ENCODE peak calls at places on chromosome 18, in ten cellular contexts. One of them, this sample, is unnamed.

GRCh38 chr18:25038261-25038660 is 313.7 kb downstream of the ZNF521 start:
- DNase-seq in gastrocnemius medialis: no peak
- DNase-seq in neural progenitor cell: peak; percentile 72
- DNase-seq in CD4-positive, alpha-beta T cell: no peak
- DNase-seq in glutamatergic neuron: peak; percentile 67
- DNase-seq in stomach: no peak
- DNase-seq in activated naive CD4-positive, alpha-beta T cell: no peak
- DNase-seq in T-cell: no peak
- DNase-seq in AG09309: no peak
- DNase-seq in hepatic stellate cell: no peak
- DNase-seq in this sample: no peak

GRCh38 chr18:26765498-26765897 is 100.0 kb downstream of the AQP4 start:
- DNase-seq in T-cell: no peak
- DNase-seq in neural progenitor cell: no peak
- DNase-seq in hepatic stellate cell: no peak
- DNase-seq in CD4-positive, alpha-beta T cell: no peak
- DNase-seq in glutamatergic neuron: no peak
- DNase-seq in AG09309: no peak
- DNase-seq in gastrocnemius medialis: no peak
- DNase-seq in stomach: no peak
- DNase-seq in activated naive CD4-positive, alpha-beta T cell: no peak
- DNase-seq in this sample: no peak

GRCh38 chr18:23053756-23054457 is 81.4 kb upstream of the CABLES1 start:
- DNase-seq in activated naive CD4-positive, alpha-beta T cell: no peak
- DNase-seq in T-cell: no peak
- DNase-seq in gastrocnemius medialis: no peak
- DNase-seq in hepatic stellate cell: peak; percentile 50
- DNase-seq in stomach: peak; percentile 27
- DNase-seq in AG09309: peak; percentile 62
- DNase-seq in neural progenitor cell: peak; percentile 78
- DNase-seq in CD4-positive, alpha-beta T cell: no peak
- DNase-seq in glutamatergic neuron: peak; percentile 31
- DNase-seq in this sample: peak; percentile 87

GRCh38 chr18:54150226-54150625 is 74.2 kb downstream of the MBD2 start:
- DNase-seq in activated naive CD4-positive, alpha-beta T cell: no peak
- DNase-seq in neural progenitor cell: no peak
- DNase-seq in glutamatergic neuron: no peak
- DNase-seq in gastrocnemius medialis: no peak
- DNase-seq in hepatic stellate cell: no peak
- DNase-seq in CD4-positive, alpha-beta T cell: no peak
- DNase-seq in stomach: no peak
- DNase-seq in T-cell: no peak
- DNase-seq in AG09309: no peak
- DNase-seq in this sample: peak; percentile 57

GRCh38 chr18:31492671-31493070 is 5.3 kb upstream of the DSG2 start:
- DNase-seq in T-cell: no peak
- DNase-seq in AG09309: no peak
- DNase-seq in neural progenitor cell: no peak
- DNase-seq in activated naive CD4-positive, alpha-beta T cell: no peak
- DNase-seq in stomach: no peak
- DNase-seq in glutamatergic neuron: no peak
- DNase-seq in hepatic stellate cell: no peak
- DNase-seq in CD4-positive, alpha-beta T cell: no peak
- DNase-seq in gastrocnemius medialis: no peak
- DNase-seq in this sample: no peak

GRCh38 chr18:12597775-12598174 is 60.1 kb downstream of the SPIRE1 start:
- DNase-seq in stomach: no peak
- DNase-seq in hepatic stellate cell: peak; percentile 67
- DNase-seq in activated naive CD4-positive, alpha-beta T cell: no peak
- DNase-seq in CD4-positive, alpha-beta T cell: no peak
- DNase-seq in glutamatergic neuron: no peak
- DNase-seq in gastrocnemius medialis: peak; percentile 24
- DNase-seq in neural progenitor cell: no peak
- DNase-seq in T-cell: no peak
- DNase-seq in AG09309: peak; percentile 71
- DNase-seq in this sample: no peak

GRCh38 chr18:58670561-58671121 is 624 bp upstream of the MALT1 start:
- DNase-seq in AG09309: no peak
- DNase-seq in hepatic stellate cell: no peak
- DNase-seq in activated naive CD4-positive, alpha-beta T cell: no peak
- DNase-seq in CD4-positive, alpha-beta T cell: no peak
- DNase-seq in T-cell: no peak
- DNase-seq in glutamatergic neuron: no peak
- DNase-seq in neural progenitor cell: peak; percentile 21
- DNase-seq in gastrocnemius medialis: no peak
- DNase-seq in stomach: no peak
- DNase-seq in this sample: no peak

GRCh38 chr18:65326831-65327230 is 424.0 kb upstream of the CDH7 start:
- DNase-seq in AG09309: no peak
- DNase-seq in neural progenitor cell: no peak
- DNase-seq in stomach: no peak
- DNase-seq in T-cell: no peak
- DNase-seq in hepatic stellate cell: no peak
- DNase-seq in glutamatergic neuron: no peak
- DNase-seq in gastrocnemius medialis: no peak
- DNase-seq in CD4-positive, alpha-beta T cell: no peak
- DNase-seq in activated naive CD4-positive, alpha-beta T cell: no peak
- DNase-seq in this sample: no peak

GRCh38 chr18:3340015-3340681 is 78.2 kb downstream of the MYL12B start:
- DNase-seq in CD4-positive, alpha-beta T cell: no peak
- DNase-seq in T-cell: no peak
- DNase-seq in AG09309: no peak
- DNase-seq in activated naive CD4-positive, alpha-beta T cell: no peak
- DNase-seq in gastrocnemius medialis: no peak
- DNase-seq in stomach: no peak
- DNase-seq in hepatic stellate cell: no peak
- DNase-seq in neural progenitor cell: no peak
- DNase-seq in glutamatergic neuron: no peak
- DNase-seq in this sample: no peak

GRCh38 chr18:58584219-58585127 is 44.4 kb downstream of the ALPK2 start:
- DNase-seq in neural progenitor cell: peak; percentile 84
- DNase-seq in activated naive CD4-positive, alpha-beta T cell: no peak
- DNase-seq in hepatic stellate cell: no peak
- DNase-seq in T-cell: no peak
- DNase-seq in AG09309: peak; percentile 52
- DNase-seq in glutamatergic neuron: no peak
- DNase-seq in CD4-positive, alpha-beta T cell: no peak
- DNase-seq in gastrocnemius medialis: no peak
- DNase-seq in stomach: no peak
- DNase-seq in this sample: peak; percentile 47

GRCh38 chr18:12518832-12519534 is 111.3 kb downstream of the PRELID3A start:
- DNase-seq in AG09309: no peak
- DNase-seq in CD4-positive, alpha-beta T cell: no peak
- DNase-seq in gastrocnemius medialis: no peak
- DNase-seq in T-cell: no peak
- DNase-seq in activated naive CD4-positive, alpha-beta T cell: no peak
- DNase-seq in stomach: no peak
- DNase-seq in neural progenitor cell: no peak
- DNase-seq in glutamatergic neuron: peak; percentile 26
- DNase-seq in hepatic stellate cell: no peak
- DNase-seq in this sample: no peak

GRCh38 chr18:22210331-22210754 is 41.0 kb downstream of the GATA6 start:
- DNase-seq in T-cell: no peak
- DNase-seq in AG09309: no peak
- DNase-seq in glutamatergic neuron: no peak
- DNase-seq in stomach: no peak
- DNase-seq in hepatic stellate cell: no peak
- DNase-seq in gastrocnemius medialis: no peak
- DNase-seq in activated naive CD4-positive, alpha-beta T cell: no peak
- DNase-seq in neural progenitor cell: no peak
- DNase-seq in CD4-positive, alpha-beta T cell: no peak
- DNase-seq in this sample: no peak

GRCh38 chr18:48896875-48897511 is 53.8 kb downstream of the SMAD7 start:
- DNase-seq in gastrocnemius medialis: peak; percentile 50
- DNase-seq in CD4-positive, alpha-beta T cell: no peak
- DNase-seq in stomach: peak; percentile 63
- DNase-seq in T-cell: no peak
- DNase-seq in hepatic stellate cell: no peak
- DNase-seq in AG09309: no peak
- DNase-seq in glutamatergic neuron: no peak
- DNase-seq in neural progenitor cell: peak; percentile 67
- DNase-seq in activated naive CD4-positive, alpha-beta T cell: no peak
- DNase-seq in this sample: peak; percentile 86

GRCh38 chr18:68796936-68797690 is 767 bp upstream of the CCDC102B start:
- DNase-seq in gastrocnemius medialis: no peak
- DNase-seq in neural progenitor cell: no peak
- DNase-seq in CD4-positive, alpha-beta T cell: no peak
- DNase-seq in hepatic stellate cell: peak; percentile 44
- DNase-seq in activated naive CD4-positive, alpha-beta T cell: no peak
- DNase-seq in T-cell: no peak
- DNase-seq in AG09309: peak; percentile 75
- DNase-seq in glutamatergic neuron: peak; percentile 44
- DNase-seq in stomach: no peak
- DNase-seq in this sample: no peak

GRCh38 chr18:80105369-80106167 is 3.5 kb upstream of the ADNP2 start:
- DNase-seq in AG09309: no peak
- DNase-seq in glutamatergic neuron: no peak
- DNase-seq in T-cell: no peak
- DNase-seq in activated naive CD4-positive, alpha-beta T cell: no peak
- DNase-seq in hepatic stellate cell: no peak
- DNase-seq in stomach: no peak
- DNase-seq in neural progenitor cell: no peak
- DNase-seq in gastrocnemius medialis: no peak
- DNase-seq in CD4-positive, alpha-beta T cell: no peak
- DNase-seq in this sample: no peak

GRCh38 chr18:6366776-6367175 is 47.9 kb downstream of the L3MBTL4 start:
- DNase-seq in activated naive CD4-positive, alpha-beta T cell: no peak
- DNase-seq in glutamatergic neuron: no peak
- DNase-seq in CD4-positive, alpha-beta T cell: no peak
- DNase-seq in T-cell: no peak
- DNase-seq in AG09309: no peak
- DNase-seq in hepatic stellate cell: no peak
- DNase-seq in gastrocnemius medialis: no peak
- DNase-seq in stomach: no peak
- DNase-seq in neural progenitor cell: no peak
- DNase-seq in this sample: peak; percentile 52

This sample was measured in H9.